ENCODE peak calls at places on chromosome 2, in seven cellular contexts. R, O, W, Y, M, I and P are unnamed samples.

GRCh38 chr2:158714420-158714819 is 80.7 kb upstream of the DAPL1 start:
- DNase-seq in I (no peak), R (no peak), Y (no peak), W (no peak), O (no peak), M (no peak), P (no peak)

GRCh38 chr2:85589982-85590791 is 5.4 kb upstream of the RNF181 start:
- DNase-seq in R (peak), Y (peak), I (no peak), M (no peak), W (no peak), O (peak), P (no peak)

GRCh38 chr2:11371099-11371937 is 26.9 kb upstream of the ROCK2 start:
- DNase-seq in R (no peak), O (no peak), M (no peak), W (no peak), Y (peak), I (no peak), P (no peak)

GRCh38 chr2:168416555-168416954 is 39.5 kb upstream of the CERS6 start:
- DNase-seq in O (no peak), W (no peak), M (no peak), Y (no peak), I (no peak), R (no peak), P (no peak)

GRCh38 chr2:172555272-172555521 is 693 bp upstream of the PDK1 start:
- DNase-seq in M (no peak), R (no peak), O (no peak), W (no peak), I (no peak), Y (no peak), P (no peak)

GRCh38 chr2:14137643-14138042 is 494.9 kb upstream of the LRATD1 start:
- DNase-seq in R (no peak), I (peak), O (no peak), M (no peak), Y (no peak), W (peak), P (peak)

GRCh38 chr2:238912228-238912915 is 64.5 kb downstream of the TWIST2 start:
- DNase-seq in W (no peak), M (no peak), I (no peak), Y (no peak), O (no peak), R (no peak), P (no peak)

GRCh38 chr2:12236136-12236834 is 480.5 kb upstream of the TRIB2 start:
- DNase-seq in R (no peak), W (no peak), M (no peak), O (peak), Y (no peak), I (no peak), P (peak)

GRCh38 chr2:67840460-67841068 is 222.2 kb downstream of the C1D start:
- DNase-seq in I (peak), R (peak), Y (peak), W (peak), M (peak), O (peak), P (peak)

GRCh38 chr2:241894056-241894641 is 24.6 kb downstream of the RTP5 start:
- DNase-seq in Y (no peak), R (no peak), M (peak), W (no peak), O (no peak), I (peak), P (peak)

GRCh38 chr2:4134881-4135565 is 431.6 kb downstream of the DCDC2C start:
- DNase-seq in M (no peak), O (no peak), R (no peak), W (no peak), Y (no peak), I (no peak), P (no peak)

GRCh38 chr2:176110975-176111663 is 4.0 kb downstream of the HOXD11 start:
- DNase-seq in M (peak), I (peak), W (peak), Y (peak), R (peak), O (no peak), P (no peak)

GRCh38 chr2:45380131-45380836 is 230.8 kb downstream of the SRBD1 start:
- DNase-seq in O (no peak), W (peak), R (no peak), Y (peak), I (no peak), M (no peak), P (no peak)

GRCh38 chr2:29033172-29033571 is 41.2 kb downstream of the PCARE start:
- DNase-seq in O (no peak), W (peak), I (peak), Y (peak), M (no peak), R (no peak), P (no peak)

GRCh38 chr2:37827911-37828411 is 97.1 kb upstream of the RMDN2 start:
- DNase-seq in M (no peak), Y (peak), I (peak), R (no peak), O (peak), W (no peak), P (no peak)

GRCh38 chr2:64327510-64328414 is 126.2 kb upstream of the LGALSL start:
- DNase-seq in O (peak), R (peak), M (no peak), Y (peak), W (peak), I (peak), P (peak)